ENCODE peak calls at places on chromosomes 5 and 9, in four cellular contexts. V is GM23248, O is adrenal gland, W is T-helper 9 cell. F is an unnamed sample.

GRCh38 chr9:134656334-134657034 is 14.9 kb downstream of the COL5A1 start:
- DNase-seq in O (no peak), V (peak; percentile 61), W (no peak), F (no peak)

GRCh38 chr9:120792898-120793765 is at the start of gene FBXW2:
- DNase-seq in V (peak; percentile 97), W (peak; percentile 73), O (peak; percentile 92), F (peak; percentile 90)

GRCh38 chr9:7336356-7337075 is 463.1 kb downstream of the DMAC1 start:
- DNase-seq in V (no peak), O (no peak), W (no peak), F (no peak)

GRCh38 chr9:19999491-20000057 is 210.7 kb upstream of the SLC24A2 start:
- DNase-seq in O (no peak), V (peak; percentile 82), W (no peak), F (no peak)

GRCh38 chr9:134717793-134718645 is 76.4 kb downstream of the COL5A1 start:
- DNase-seq in V (no peak), W (no peak), O (no peak), F (no peak)

GRCh38 chr9:21996858-21997257 is 2.3 kb downstream of the CDKN2B-AS1 start:
- DNase-seq in O (no peak), V (no peak), W (no peak), F (no peak)

GRCh38 chr5:130571076-130571475 is 594.0 kb downstream of the HINT1 start:
- DNase-seq in W (no peak), V (no peak), O (no peak), F (no peak)

GRCh38 chr5:169243651-169244422 is 57.1 kb downstream of the SLIT3 start:
- DNase-seq in V (peak; percentile 43), O (no peak), W (no peak), F (no peak)

GRCh38 chr9:85522459-85523092 is 219.2 kb downstream of the AGTPBP1 start:
- DNase-seq in O (peak; percentile 31), W (no peak), V (peak; percentile 61), F (peak; percentile 25)

GRCh38 chr5:132261881-132262845 is 4.7 kb downstream of the PDLIM4 start:
- DNase-seq in W (no peak), O (peak; percentile 13), V (no peak), F (no peak)

GRCh38 chr9:134503301-134504105 is 138.1 kb upstream of the COL5A1 start:
- DNase-seq in W (no peak), V (peak; percentile 24), O (no peak), F (no peak)

GRCh38 chr9:35650341-35651158 is at the start of gene SIT1:
- DNase-seq in W (no peak), O (no peak), V (no peak), F (no peak)

GRCh38 chr5:141640698-141641097 is 3.9 kb downstream of the RELL2 start:
- DNase-seq in O (no peak), V (no peak), W (no peak), F (no peak)

GRCh38 chr5:4087110-4087509 is 491.5 kb downstream of the IRX1 start:
- DNase-seq in O (no peak), W (no peak), V (no peak), F (no peak)

GRCh38 chr5:88702328-88702727 is 180.7 kb downstream of the MEF2C start:
- DNase-seq in V (no peak), W (no peak), O (no peak), F (no peak)

GRCh38 chr9:81902191-81902590 is 26.0 kb upstream of the SPATA31D4 start:
- DNase-seq in W (no peak), O (no peak), V (peak; percentile 65), F (no peak)

GRCh38 chr5:42545038-42545437 is 121.8 kb downstream of the GHR start:
- DNase-seq in W (no peak), V (no peak), O (no peak), F (no peak)

GRCh38 chr5:154191467-154192261 is 1.1 kb downstream of the GALNT10 start:
- DNase-seq in V (peak; percentile 70), W (no peak), O (no peak), F (no peak)

GRCh38 chr9:129197978-129198736 is 20.1 kb upstream of the IER5L start:
- DNase-seq in W (no peak), V (peak; percentile 94), O (no peak), F (no peak)

GRCh38 chr9:116055536-116055935 is 98.1 kb upstream of the PAPPA start:
- DNase-seq in O (no peak), V (peak; percentile 16), W (no peak), F (no peak)

GRCh38 chr9:94807556-94807955 is 81.1 kb downstream of the AOPEP start:
- DNase-seq in O (no peak), W (no peak), V (no peak), F (no peak)

GRCh38 chr5:157312492-157312891 is 46.6 kb downstream of the CYFIP2 start:
- DNase-seq in W (peak; percentile 36), V (peak; percentile 77), O (peak; percentile 42), F (peak; percentile 44)

GRCh38 chr9:131474711-131475110 is 28.0 kb upstream of the POMT1 start:
- DNase-seq in O (no peak), W (no peak), V (no peak), F (no peak)

GRCh38 chr5:130642461-130642860 is 522.6 kb downstream of the HINT1 start:
- DNase-seq in W (no peak), V (no peak), O (no peak), F (no peak)

GRCh38 chr5:84550222-84550621 is 165.5 kb upstream of the EDIL3 start:
- DNase-seq in O (no peak), V (no peak), W (no peak), F (no peak)

GRCh38 chr5:172525633-172526360 is 71.5 kb upstream of the SH3PXD2B start:
- DNase-seq in W (no peak), O (no peak), V (no peak), F (no peak)

GRCh38 chr5:163569284-163569683 is 63.9 kb downstream of the MAT2B start:
- DNase-seq in O (no peak), W (no peak), V (peak; percentile 52), F (no peak)

GRCh38 chr9:121362813-121363585 is 7.1 kb downstream of the STOM start:
- DNase-seq in O (no peak), V (peak; percentile 85), W (no peak), F (no peak)

GRCh38 chr9:4508246-4508906 is 18.1 kb downstream of the SLC1A1 start:
- DNase-seq in W (no peak), V (peak; percentile 90), O (no peak), F (no peak)

GRCh38 chr9:134442486-134443168 is 116.4 kb downstream of the RXRA start:
- DNase-seq in O (peak; percentile 38), W (no peak), V (peak; percentile 86), F (no peak)

GRCh38 chr5:178387061-178387855 is 154.7 kb upstream of the PHYKPL start:
- DNase-seq in W (no peak), V (no peak), O (no peak), F (no peak)

GRCh38 chr9:93661591-93661990 is 85.2 kb downstream of the PHF2 start:
- DNase-seq in V (no peak), O (no peak), W (no peak), F (no peak)

GRCh38 chr9:81052846-81053245 is 636.5 kb downstream of the TLE1 start:
- DNase-seq in W (no peak), O (no peak), V (peak; percentile 4), F (no peak)

GRCh38 chr5:177295929-177296328 is 7.6 kb downstream of the RAB24 start:
- DNase-seq in O (no peak), W (no peak), V (no peak), F (no peak)

GRCh38 chr9:91433180-91433579 is 9.5 kb upstream of the NFIL3 start:
- DNase-seq in V (peak; percentile 94), O (no peak), W (no peak), F (no peak)

GRCh38 chr9:94941211-94941875 is 214.8 kb downstream of the AOPEP start:
- DNase-seq in V (peak; percentile 18), O (no peak), W (no peak), F (peak; percentile 71)

F was measured in mucosa of gallbladder.